ENCODE peak calls at places on chromosomes 13 and 19, in six cellular contexts. H is cardiac muscle cell, P is ovary, V is prostate gland, L is psoas muscle, J is spleen. D is an unnamed sample.

GRCh38 chr13:80239116-80239515 is 101.8 kb downstream of the SPRY2 start:
- DNase-seq in L (no peak), V (no peak), P (no peak), H (no peak), J (no peak), D (no peak)

GRCh38 chr19:13026478-13026999 is 31.3 kb downstream of the NFIX start:
- DNase-seq in V (no peak), L (no peak), H (peak; percentile 45), P (no peak), J (no peak), D (no peak)

GRCh38 chr13:92590503-92590908 is 636.1 kb upstream of the GPC6 start:
- DNase-seq in H (peak; percentile 49), J (no peak), L (no peak), P (no peak), V (no peak), D (no peak)

GRCh38 chr19:48152552-48152951 is 17.6 kb downstream of the LIG1 start:
- DNase-seq in V (peak; percentile 53), H (peak; percentile 68), P (peak; percentile 71), L (peak; percentile 69), J (peak; percentile 80), D (peak; percentile 58)

GRCh38 chr13:100396771-100397170 is 191.8 kb downstream of the GGACT start:
- DNase-seq in H (no peak), L (no peak), J (no peak), V (no peak), P (no peak), D (no peak)

GRCh38 chr13:74087304-74087703 is 46.9 kb downstream of the KLF12 start:
- DNase-seq in H (no peak), L (no peak), P (no peak), J (no peak), V (no peak), D (no peak)

GRCh38 chr19:40400521-40400920 is 10.5 kb upstream of the HIPK4 start:
- DNase-seq in V (no peak), J (no peak), P (no peak), H (no peak), L (no peak), D (no peak)

GRCh38 chr13:32660227-32660626 is 74.0 kb downstream of the PDS5B start:
- DNase-seq in V (no peak), H (no peak), J (no peak), P (no peak), L (no peak), D (no peak)

GRCh38 chr19:40741527-40742390 is 8.5 kb downstream of the ACTMAP start:
- DNase-seq in H (no peak), V (no peak), J (no peak), P (no peak), L (no peak), D (no peak)

GRCh38 chr13:84137292-84137691 is 255.0 kb upstream of the SLITRK1 start:
- DNase-seq in L (no peak), P (no peak), J (peak; percentile 56), V (no peak), H (peak; percentile 0), D (no peak)

GRCh38 chr13:94305934-94306333 is 173.5 kb downstream of the DCT start:
- DNase-seq in L (no peak), P (no peak), H (no peak), V (no peak), J (no peak), D (no peak)

GRCh38 chr13:61086052-61086451 is 329.6 kb downstream of the PCDH20 start:
- DNase-seq in P (no peak), H (no peak), J (no peak), V (no peak), L (no peak), D (no peak)

GRCh38 chr19:5074830-5075394 is 106.0 kb downstream of the KDM4B start:
- DNase-seq in J (no peak), L (peak; percentile 50), H (no peak), V (no peak), P (no peak), D (no peak)

DNA sequence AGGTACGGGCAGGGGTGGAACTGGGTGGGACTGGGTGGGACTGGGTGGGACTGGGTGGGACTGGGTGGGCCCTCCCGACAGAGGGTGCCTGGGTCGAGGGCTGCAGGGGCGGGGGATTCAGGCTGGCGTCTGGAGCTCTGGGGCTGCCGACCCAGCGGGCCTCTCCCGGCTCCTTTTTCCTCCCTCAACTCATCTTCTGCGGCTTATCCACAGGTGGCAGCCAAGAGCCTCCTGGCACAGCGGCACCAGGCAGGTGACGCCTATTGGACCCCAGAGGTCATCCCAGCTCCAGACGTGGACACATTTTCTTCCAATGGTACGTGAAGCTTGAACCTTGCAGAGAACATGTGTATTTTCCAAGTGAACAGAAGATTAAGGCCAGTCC is 533 bp downstream of the ZNF544 start:
- DNase-seq in V (no peak), J (no peak), P (no peak), H (peak; percentile 36), L (no peak), D (no peak)
- H3K9me3 ChIP-seq in V (no peaks in the 10 kb centered on the region), J (peaks cover 3% of the 10 kb centered on the region), P (no peaks in the 10 kb centered on the region), H (no peaks in the 10 kb centered on the region), L (peaks cover 66% of the 10 kb centered on the region), D (no peaks in the 10 kb centered on the region)

GRCh38 chr19:10625003-10625761 is at the start of gene SLC44A2:
- DNase-seq in J (peak; percentile 83), H (peak; percentile 75), L (peak; percentile 95), P (peak; percentile 82), V (peak; percentile 85), D (peak; percentile 85)
- H3K27ac ChIP-seq in J (peak within 1 kb of the TSS; percentile 36), H (peak within 1 kb of the TSS; percentile 8), L (peak within 1 kb of the TSS; percentile 92), P (peak within 1 kb of the TSS; percentile 78), V (peak within 1 kb of the TSS; percentile 86), D (peak within 1 kb of the TSS; percentile 50)

GRCh38 chr19:44260343-44260681 is 626 bp downstream of the ZNF233 start:
- DNase-seq in V (no peak), P (no peak), H (no peak), J (no peak), L (no peak), D (no peak)
- H3K9me3 ChIP-seq in V (no peaks in the 10 kb centered on the region), P (no peaks in the 10 kb centered on the region), H (no peaks in the 10 kb centered on the region), J (peaks cover 3% of the 10 kb centered on the region), L (peaks cover 69% of the 10 kb centered on the region), D (peaks cover 32% of the 10 kb centered on the region)

DNA sequence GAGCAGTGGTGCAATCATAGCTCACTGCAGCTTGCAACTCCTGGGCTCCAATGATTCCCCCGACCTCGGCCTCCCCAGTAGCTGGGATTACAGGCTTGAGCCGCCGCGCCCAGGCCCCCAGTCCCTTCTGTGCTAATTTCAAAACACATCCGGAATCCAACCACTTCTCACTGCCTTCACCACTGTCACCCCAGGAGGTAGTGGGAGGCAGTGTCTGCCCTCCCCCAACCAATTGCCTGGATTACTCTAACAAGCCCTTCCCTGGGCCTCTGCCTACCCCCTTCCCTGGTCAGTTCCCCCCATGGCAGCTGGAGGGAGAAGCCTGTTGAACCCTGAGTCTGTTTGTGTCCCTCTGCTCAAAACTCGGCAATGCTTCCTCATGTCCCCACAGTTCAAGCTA is 2.3 kb downstream of the PRAM1 start:
- DNase-seq in J (no peak), L (no peak), P (no peak), V (no peak), H (peak; percentile 29), D (no peak)
- H3K27ac ChIP-seq in J (peak overlapping the region; percentile 63), L (no peak overlapping the region), P (no peak overlapping the region), V (no peak overlapping the region), H (no peak overlapping the region), D (no peak overlapping the region)

GRCh38 chr13:97284558-97284957 is 62.4 kb downstream of the MBNL2 start:
- DNase-seq in H (peak; percentile 56), P (no peak), L (no peak), J (no peak), V (no peak), D (no peak)

GRCh38 chr13:97288486-97288900 is 66.4 kb downstream of the MBNL2 start:
- DNase-seq in V (no peak), J (no peak), P (no peak), H (no peak), L (no peak), D (no peak)

GRCh38 chr13:97285221-97285955 is 63.3 kb downstream of the MBNL2 start:
- DNase-seq in P (no peak), H (no peak), J (no peak), L (no peak), V (no peak), D (no peak)

GRCh38 chr13:97287047-97287383 is 64.9 kb downstream of the MBNL2 start:
- DNase-seq in V (no peak), J (no peak), L (no peak), H (no peak), P (no peak), D (no peak)

GRCh38 chr13:97286317-97287046 is 64.3 kb downstream of the MBNL2 start:
- DNase-seq in V (no peak), H (no peak), P (no peak), J (no peak), L (no peak), D (no peak)
- H3K9me3 ChIP-seq in V (no peaks in the 10 kb centered on the region), H (no peaks in the 10 kb centered on the region), P (no peaks in the 10 kb centered on the region), J (no peaks in the 10 kb centered on the region), L (no peaks in the 10 kb centered on the region), D (no peaks in the 10 kb centered on the region)

DNA sequence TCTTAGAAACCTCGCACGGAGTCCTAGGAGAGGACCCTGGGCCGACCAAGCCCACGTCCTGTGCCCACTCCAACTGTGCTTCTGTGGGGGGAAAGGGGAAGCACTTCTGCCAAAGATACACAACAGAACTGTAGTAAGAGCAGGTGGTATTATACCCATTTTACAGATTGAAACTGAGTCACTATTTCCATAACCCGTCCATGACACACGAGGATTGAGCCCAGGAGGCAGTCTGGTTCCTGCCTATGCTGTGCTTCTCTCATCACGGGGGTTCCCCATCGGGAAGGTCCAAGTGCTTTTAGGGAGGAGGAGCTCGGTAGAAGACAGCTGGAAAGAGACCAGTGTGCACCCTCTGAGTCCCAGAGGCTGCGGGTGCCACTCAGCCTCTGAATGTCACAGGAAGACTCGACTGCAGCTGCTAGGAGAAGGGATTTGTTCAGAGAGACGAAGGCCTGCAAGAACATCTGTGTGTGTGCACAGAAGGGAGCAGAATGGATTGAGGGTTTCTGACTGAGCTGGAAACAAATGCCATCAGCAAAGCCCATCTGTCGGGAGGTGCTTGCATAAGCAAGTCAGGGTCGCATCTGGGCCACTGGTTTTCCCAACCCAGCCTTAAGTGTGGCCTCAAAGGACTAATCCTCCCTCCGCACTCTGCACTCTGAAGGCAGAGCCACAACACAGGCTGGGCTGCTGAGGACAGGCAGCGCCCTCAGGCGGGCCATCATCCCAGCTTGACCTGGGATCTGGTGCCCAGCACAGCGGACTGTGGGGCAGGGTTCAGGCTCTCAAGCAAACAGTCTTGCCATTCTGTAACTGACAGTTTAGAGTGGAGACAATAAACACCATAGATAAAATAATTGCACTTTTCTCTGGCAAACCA is 150.0 kb downstream of the DPF1 start:
- DNase-seq in L (no peak), J (no peak), P (no peak), H (no peak), V (no peak), D (no peak)
- H3K27ac ChIP-seq in L (no peak overlapping the region), J (no peak overlapping the region), P (no peak overlapping the region), H (no peak overlapping the region), V (no peak overlapping the region), D (no peak overlapping the region)